ENCODE peak calls at places on chromosomes 12 and 14, in six cellular contexts. One of them, this sample, is unnamed.

GRCh38 chr14:104221636-104222375 is 83.4 kb downstream of the KIF26A start:
- DNase-seq in Daoy: no peak
- DNase-seq in AG04450: no peak
- DNase-seq in left ventricle myocardium inferior: no peak
- DNase-seq in cardiac septum: no peak
- DNase-seq in dermis microvascular lymphatic vessel endothelial cell: no peak
- DNase-seq in this sample: no peak

GRCh38 chr12:116547955-116548471 is 11.2 kb upstream of the MAP1LC3B2 start:
- DNase-seq in Daoy: peak
- DNase-seq in AG04450: no peak
- DNase-seq in left ventricle myocardium inferior: no peak
- DNase-seq in cardiac septum: no peak
- DNase-seq in dermis microvascular lymphatic vessel endothelial cell: no peak
- DNase-seq in this sample: no peak

GRCh38 chr12:122610911-122611310 is 83.9 kb downstream of the KNTC1 start:
- DNase-seq in Daoy: no peak
- DNase-seq in AG04450: no peak
- DNase-seq in left ventricle myocardium inferior: no peak
- DNase-seq in cardiac septum: no peak
- DNase-seq in dermis microvascular lymphatic vessel endothelial cell: no peak
- DNase-seq in this sample: no peak

GRCh38 chr14:72943876-72944430 is 17.7 kb downstream of the DCAF4 start:
- DNase-seq in Daoy: no peak
- DNase-seq in AG04450: no peak
- DNase-seq in left ventricle myocardium inferior: no peak
- DNase-seq in cardiac septum: no peak
- DNase-seq in dermis microvascular lymphatic vessel endothelial cell: no peak
- DNase-seq in this sample: peak

GRCh38 chr12:57604454-57605307 is at the start of gene DTX3:
- DNase-seq in Daoy: peak
- DNase-seq in AG04450: no peak
- DNase-seq in left ventricle myocardium inferior: peak
- DNase-seq in cardiac septum: no peak
- DNase-seq in dermis microvascular lymphatic vessel endothelial cell: no peak
- DNase-seq in this sample: peak

GRCh38 chr14:56195727-56196126 is 77.5 kb downstream of the PELI2 start:
- DNase-seq in Daoy: peak
- DNase-seq in AG04450: no peak
- DNase-seq in left ventricle myocardium inferior: no peak
- DNase-seq in cardiac septum: no peak
- DNase-seq in dermis microvascular lymphatic vessel endothelial cell: peak
- DNase-seq in this sample: no peak

GRCh38 chr14:97407701-97408407 is 610.7 kb downstream of the VRK1 start:
- DNase-seq in Daoy: peak
- DNase-seq in AG04450: no peak
- DNase-seq in left ventricle myocardium inferior: no peak
- DNase-seq in cardiac septum: no peak
- DNase-seq in dermis microvascular lymphatic vessel endothelial cell: no peak
- DNase-seq in this sample: no peak

GRCh38 chr12:76310110-76310509 is 38.1 kb downstream of the BBS10 start:
- DNase-seq in Daoy: peak
- DNase-seq in AG04450: no peak
- DNase-seq in left ventricle myocardium inferior: no peak
- DNase-seq in cardiac septum: no peak
- DNase-seq in dermis microvascular lymphatic vessel endothelial cell: no peak
- DNase-seq in this sample: no peak

GRCh38 chr12:112463478-112463877 is 44.7 kb downstream of the PTPN11 start:
- DNase-seq in Daoy: no peak
- DNase-seq in AG04450: no peak
- DNase-seq in left ventricle myocardium inferior: no peak
- DNase-seq in cardiac septum: no peak
- DNase-seq in dermis microvascular lymphatic vessel endothelial cell: peak
- DNase-seq in this sample: no peak

GRCh38 chr14:93538411-93538810 is 107.7 kb downstream of the UNC79 start:
- DNase-seq in Daoy: peak
- DNase-seq in AG04450: no peak
- DNase-seq in left ventricle myocardium inferior: no peak
- DNase-seq in cardiac septum: no peak
- DNase-seq in dermis microvascular lymphatic vessel endothelial cell: no peak
- DNase-seq in this sample: peak

GRCh38 chr14:100523131-100523530 is 64.1 kb downstream of the BEGAIN start:
- DNase-seq in Daoy: no peak
- DNase-seq in AG04450: no peak
- DNase-seq in left ventricle myocardium inferior: no peak
- DNase-seq in cardiac septum: peak
- DNase-seq in dermis microvascular lymphatic vessel endothelial cell: no peak
- DNase-seq in this sample: no peak

GRCh38 chr14:59707778-59708635 is 131.4 kb upstream of the CCDC175 start:
- DNase-seq in Daoy: no peak
- DNase-seq in AG04450: no peak
- DNase-seq in left ventricle myocardium inferior: no peak
- DNase-seq in cardiac septum: no peak
- DNase-seq in dermis microvascular lymphatic vessel endothelial cell: no peak
- DNase-seq in this sample: no peak

GRCh38 chr12:75658826-75659823 is 147.7 kb upstream of the KRR1 start:
- DNase-seq in Daoy: peak
- DNase-seq in AG04450: no peak
- DNase-seq in left ventricle myocardium inferior: no peak
- DNase-seq in cardiac septum: no peak
- DNase-seq in dermis microvascular lymphatic vessel endothelial cell: peak
- DNase-seq in this sample: no peak

GRCh38 chr14:71022015-71022919 is 115.0 kb downstream of the PCNX1 start:
- DNase-seq in Daoy: no peak
- DNase-seq in AG04450: no peak
- DNase-seq in left ventricle myocardium inferior: no peak
- DNase-seq in cardiac septum: no peak
- DNase-seq in dermis microvascular lymphatic vessel endothelial cell: no peak
- DNase-seq in this sample: no peak

GRCh38 chr14:68111733-68112270 is 292.2 kb downstream of the RAD51B start:
- DNase-seq in Daoy: no peak
- DNase-seq in AG04450: no peak
- DNase-seq in left ventricle myocardium inferior: no peak
- DNase-seq in cardiac septum: no peak
- DNase-seq in dermis microvascular lymphatic vessel endothelial cell: no peak
- DNase-seq in this sample: no peak

GRCh38 chr14:96167224-96168148 is 37.2 kb upstream of the BDKRB2 start:
- DNase-seq in Daoy: peak
- DNase-seq in AG04450: peak
- DNase-seq in left ventricle myocardium inferior: no peak
- DNase-seq in cardiac septum: peak
- DNase-seq in dermis microvascular lymphatic vessel endothelial cell: no peak
- DNase-seq in this sample: no peak

GRCh38 chr12:104436790-104437189 is 20.0 kb upstream of the CHST11 start:
- DNase-seq in Daoy: no peak
- DNase-seq in AG04450: no peak
- DNase-seq in left ventricle myocardium inferior: no peak
- DNase-seq in cardiac septum: no peak
- DNase-seq in dermis microvascular lymphatic vessel endothelial cell: no peak
- DNase-seq in this sample: no peak

GRCh38 chr12:96427269-96427729 is 27.1 kb upstream of the CDK17 start:
- DNase-seq in Daoy: peak
- DNase-seq in AG04450: peak
- DNase-seq in left ventricle myocardium inferior: peak
- DNase-seq in cardiac septum: no peak
- DNase-seq in dermis microvascular lymphatic vessel endothelial cell: peak
- DNase-seq in this sample: no peak

GRCh38 chr12:93287152-93287551 is 90.6 kb upstream of the NUDT4 start:
- DNase-seq in Daoy: peak
- DNase-seq in AG04450: no peak
- DNase-seq in left ventricle myocardium inferior: no peak
- DNase-seq in cardiac septum: no peak
- DNase-seq in dermis microvascular lymphatic vessel endothelial cell: no peak
- DNase-seq in this sample: no peak

GRCh38 chr14:27040552-27040951 is 442.7 kb upstream of the NOVA1 start:
- DNase-seq in Daoy: peak
- DNase-seq in AG04450: no peak
- DNase-seq in left ventricle myocardium inferior: no peak
- DNase-seq in cardiac septum: no peak
- DNase-seq in dermis microvascular lymphatic vessel endothelial cell: no peak
- DNase-seq in this sample: no peak

GRCh38 chr14:104524726-104525125 is 54.8 kb upstream of the C14orf180 start:
- DNase-seq in Daoy: no peak
- DNase-seq in AG04450: no peak
- DNase-seq in left ventricle myocardium inferior: no peak
- DNase-seq in cardiac septum: peak
- DNase-seq in dermis microvascular lymphatic vessel endothelial cell: no peak
- DNase-seq in this sample: no peak

GRCh38 chr12:14167005-14167628 is 185.7 kb upstream of the GRIN2B start:
- DNase-seq in Daoy: peak
- DNase-seq in AG04450: peak
- DNase-seq in left ventricle myocardium inferior: no peak
- DNase-seq in cardiac septum: no peak
- DNase-seq in dermis microvascular lymphatic vessel endothelial cell: peak
- DNase-seq in this sample: peak

GRCh38 chr12:53298154-53298553 is 1.3 kb upstream of the MYG1 start:
- DNase-seq in Daoy: no peak
- DNase-seq in AG04450: peak
- DNase-seq in left ventricle myocardium inferior: no peak
- DNase-seq in cardiac septum: no peak
- DNase-seq in dermis microvascular lymphatic vessel endothelial cell: no peak
- DNase-seq in this sample: no peak

GRCh38 chr14:69204753-69205152 is 13.5 kb downstream of the EXD2 start:
- DNase-seq in Daoy: no peak
- DNase-seq in AG04450: no peak
- DNase-seq in left ventricle myocardium inferior: no peak
- DNase-seq in cardiac septum: no peak
- DNase-seq in dermis microvascular lymphatic vessel endothelial cell: no peak
- DNase-seq in this sample: no peak

GRCh38 chr12:108605000-108605689 is 7.3 kb upstream of the TMEM119 start:
- DNase-seq in Daoy: no peak
- DNase-seq in AG04450: no peak
- DNase-seq in left ventricle myocardium inferior: no peak
- DNase-seq in cardiac septum: no peak
- DNase-seq in dermis microvascular lymphatic vessel endothelial cell: no peak
- DNase-seq in this sample: no peak